ENCODE peak calls at places on chromosomes 6 and 20, in eight cellular contexts. H, G, E, N, M, A, W and T are unnamed samples.

GRCh38 chr6:11459002-11459658 is 78.4 kb upstream of the TMEM170B start:
- DNase-seq in A (no peak), N (peak), H (no peak), M (no peak), E (no peak), G (no peak), W (no peak), T (no peak)

GRCh38 chr20:34190262-34190661 is 51.0 kb upstream of the ASIP start:
- DNase-seq in N (no peak), A (no peak), G (no peak), M (no peak), W (no peak), H (no peak), E (no peak), T (no peak)

GRCh38 chr6:101489456-101489855 is 95.9 kb downstream of the GRIK2 start:
- DNase-seq in A (no peak), E (no peak), H (no peak), W (no peak), N (no peak), G (no peak), M (no peak), T (peak)

GRCh38 chr6:53608386-53608785 is 57.2 kb downstream of the KLHL31 start:
- DNase-seq in G (no peak), N (no peak), E (no peak), M (no peak), A (no peak), H (no peak), W (no peak), T (no peak)

GRCh38 chr20:16001286-16001685 is 572.0 kb downstream of the KIF16B start:
- DNase-seq in M (no peak), E (no peak), W (no peak), A (no peak), G (no peak), H (no peak), N (no peak), T (no peak)

GRCh38 chr6:136669299-136669699 is 119.1 kb upstream of the MAP7 start:
- DNase-seq in G (no peak), H (peak), W (no peak), A (peak), N (no peak), M (peak), E (peak), T (no peak)

GRCh38 chr6:47308674-47309325 is 905 bp downstream of the TNFRSF21 start:
- DNase-seq in N (no peak), A (peak), G (no peak), W (no peak), E (peak), M (no peak), H (peak), T (peak)

GRCh38 chr6:29759457-29759856 is 36.2 kb downstream of the HLA-F start:
- DNase-seq in A (no peak), M (no peak), H (no peak), W (no peak), N (no peak), G (peak), E (no peak), T (no peak)

GRCh38 chr6:23562554-23562953 is 563.5 kb upstream of the NRSN1 start:
- DNase-seq in W (no peak), H (no peak), G (no peak), A (no peak), E (no peak), M (no peak), N (no peak), T (no peak)

GRCh38 chr6:130752292-130752691 is 74.9 kb upstream of the SMLR1 start:
- DNase-seq in N (no peak), A (no peak), H (no peak), M (peak), G (no peak), E (no peak), W (no peak), T (no peak)

GRCh38 chr6:56479381-56479780 is 163.3 kb downstream of the DST start:
- DNase-seq in H (no peak), G (no peak), M (no peak), A (no peak), E (no peak), W (no peak), N (no peak), T (no peak)

GRCh38 chr6:8743146-8743745 is 307.9 kb upstream of the SLC35B3 start:
- DNase-seq in E (peak), A (no peak), H (no peak), M (no peak), G (no peak), N (peak), W (no peak), T (no peak)

GRCh38 chr6:119207973-119208725 is 129.7 kb upstream of the FAM184A start:
- DNase-seq in G (no peak), A (no peak), W (no peak), N (no peak), H (no peak), M (peak), E (peak), T (no peak)

GRCh38 chr20:63350196-63350595 is 11.0 kb downstream of the CHRNA4 start:
- DNase-seq in G (no peak), E (no peak), W (no peak), M (no peak), N (no peak), H (no peak), A (no peak), T (no peak)

GRCh38 chr6:143504369-143504768 is 7.2 kb downstream of the FUCA2 start:
- DNase-seq in A (no peak), W (no peak), H (no peak), N (no peak), E (no peak), G (no peak), M (no peak), T (no peak)

GRCh38 chr6:109714156-109714555 is 23.1 kb downstream of the FIG4 start:
- DNase-seq in W (no peak), A (no peak), M (no peak), G (no peak), H (no peak), N (no peak), E (no peak), T (no peak)

GRCh38 chr20:9348746-9349145 is 165.6 kb upstream of the LAMP5 start:
- DNase-seq in W (no peak), A (no peak), H (no peak), G (no peak), E (no peak), N (no peak), M (no peak), T (peak)

GRCh38 chr6:24520929-24521546 is 26.3 kb downstream of the ALDH5A1 start:
- DNase-seq in G (peak), N (peak), H (peak), A (peak), M (no peak), W (peak), E (peak), T (peak)

GRCh38 chr6:36216559-36216958 is 20.0 kb downstream of the BRPF3 start:
- DNase-seq in M (no peak), A (no peak), W (no peak), E (peak), H (no peak), N (no peak), G (no peak), T (no peak)

GRCh38 chr20:36208257-36208656 is 28.0 kb upstream of the AAR2 start:
- DNase-seq in G (no peak), N (no peak), A (no peak), E (no peak), M (no peak), W (no peak), H (no peak), T (no peak)

GRCh38 chr20:61297981-61298380 is 45.9 kb downstream of the CDH4 start:
- DNase-seq in E (peak), M (no peak), A (no peak), W (no peak), G (no peak), N (no peak), H (peak), T (no peak)

GRCh38 chr20:31260326-31260932 is 3.0 kb downstream of the DEFB115 start:
- DNase-seq in G (peak), H (peak), N (peak), E (peak), M (no peak), W (no peak), A (no peak), T (no peak)

GRCh38 chr6:33000053-33000452 is 9.3 kb downstream of the HLA-DOA start:
- DNase-seq in H (no peak), A (no peak), G (peak), E (no peak), W (no peak), N (peak), M (no peak), T (no peak)

GRCh38 chr6:73580247-73581149 is 59.7 kb upstream of the EEF1A1 start:
- DNase-seq in M (peak), N (peak), W (peak), G (peak), E (peak), H (peak), A (peak), T (peak)

GRCh38 chr20:1185781-1186334 is 1.1 kb upstream of the TMEM74B start:
- DNase-seq in W (peak), H (peak), M (no peak), A (peak), G (peak), N (peak), E (peak), T (peak)

GRCh38 chr6:30944051-30944450 is 3.3 kb downstream of the MUCL3 start:
- DNase-seq in M (no peak), W (no peak), G (no peak), N (no peak), E (no peak), H (no peak), A (no peak), T (no peak)

GRCh38 chr20:19993937-19994667 is 23.1 kb upstream of the NAA20 start:
- DNase-seq in A (no peak), W (no peak), E (peak), G (no peak), M (no peak), H (peak), N (no peak), T (no peak)

GRCh38 chr6:52390361-52390727 is 28.4 kb downstream of the PAQR8 start:
- DNase-seq in G (no peak), A (peak), N (peak), E (peak), M (no peak), H (peak), W (no peak), T (peak)

GRCh38 chr6:48736486-48737206 is 625.6 kb upstream of the PTCHD4 start:
- DNase-seq in M (peak), N (no peak), E (no peak), G (no peak), A (no peak), W (no peak), H (no peak), T (no peak)

GRCh38 chr20:17403496-17403895 is 127.7 kb downstream of the BFSP1 start:
- DNase-seq in W (no peak), M (no peak), N (no peak), E (no peak), G (no peak), H (no peak), A (no peak), T (no peak)

GRCh38 chr6:44572346-44572745 is 184.8 kb downstream of the CDC5L start:
- DNase-seq in N (no peak), A (no peak), H (no peak), W (no peak), M (no peak), G (no peak), E (no peak), T (no peak)

GRCh38 chr6:1016329-1017302 is 295.3 kb upstream of the FOXQ1 start:
- DNase-seq in W (no peak), G (no peak), M (no peak), H (no peak), E (no peak), N (no peak), A (peak), T (no peak)

GRCh38 chr6:100726741-100727140 is 154.4 kb downstream of the ASCC3 start:
- DNase-seq in M (peak), H (no peak), N (no peak), G (no peak), A (no peak), E (peak), W (no peak), T (peak)

GRCh38 chr20:63280929-63281545 is 8.4 kb downstream of the ARFGAP1 start:
- DNase-seq in W (no peak), A (no peak), H (no peak), M (no peak), E (no peak), N (peak), G (no peak), T (no peak)

GRCh38 chr6:161169690-161170089 is 104.2 kb downstream of the AGPAT4 start:
- DNase-seq in M (no peak), E (peak), N (no peak), A (peak), H (peak), G (no peak), W (no peak), T (no peak)